ENCODE peak calls at places on chromosomes 4 and X, in four cellular contexts. Y, Q, T and U are unnamed samples.
A peak's percentile ranks its signal among the peaks of the same experiment; 100 is the strongest.

GRCh38 chrX:38151426-38151825 is 69.2 kb downstream of the SRPX start:
- DNase-seq in Y (no peak), Q (peak; percentile 29), T (no peak), U (no peak)

GRCh38 chrX:8987672-8988250 is 46.2 kb downstream of the FAM9B start:
- DNase-seq in T (no peak), Q (no peak), Y (peak; percentile 5), U (no peak)

GRCh38 chrX:40108084-40108958 is 10.6 kb upstream of the BCOR start:
- DNase-seq in Q (peak; percentile 31), Y (peak; percentile 16), T (no peak), U (no peak)

GRCh38 chrX:69093960-69094935 is 71.0 kb downstream of the PJA1 start:
- DNase-seq in Y (peak; percentile 25), T (peak; percentile 0), Q (peak; percentile 62), U (no peak)

GRCh38 chrX:46757593-46757992 is 1.3 kb downstream of the SLC9A7 start:
- DNase-seq in Y (no peak), T (no peak), Q (no peak), U (no peak)

GRCh38 chr4:129109965-129110824 is 14.2 kb downstream of the C4orf33 start:
- DNase-seq in Y (no peak), Q (no peak), T (no peak), U (no peak)

GRCh38 chrX:130378008-130378669 is 7.3 kb downstream of the GPR119 start:
- DNase-seq in Y (no peak), T (no peak), Q (peak; percentile 3), U (no peak)

GRCh38 chr4:91288702-91289311 is 1015.0 kb upstream of the GRID2 start:
- DNase-seq in T (no peak), Q (no peak), Y (no peak), U (no peak)

GRCh38 chr4:30718889-30719252 is 1.3 kb upstream of the PCDH7 start:
- DNase-seq in Q (peak; percentile 67), Y (no peak), T (no peak), U (no peak)

GRCh38 chrX:114841051-114841450 is 176.4 kb downstream of the IL13RA2 start:
- DNase-seq in Y (no peak), T (no peak), Q (peak; percentile 30), U (no peak)

GRCh38 chr4:182483685-182484084 is 240.5 kb downstream of the TENM3 start:
- DNase-seq in Y (no peak), T (no peak), Q (no peak), U (no peak)